ENCODE peak calls at places on chromosomes 3 and 15, in four cellular contexts. N is HCT116, F is HepG2, J is SK-N-SH. W is an unnamed sample.

GRCh38 chr3:17619952-17620351 is 122.5 kb downstream of the TBC1D5 start:
- DNase-seq in N (no peak), F (peak), J (no peak), W (no peak)

GRCh38 chr15:45091161-45091560 is 22.8 kb downstream of the DUOX2 start:
- DNase-seq in N (no peak), F (peak), J (no peak), W (peak)

GRCh38 chr3:66482005-66482404 is 18.8 kb downstream of the LRIG1 start:
- DNase-seq in N (no peak), F (no peak), J (peak), W (no peak)

GRCh38 chr3:59803269-59803668 is 753.4 kb upstream of the CFAP20DC start:
- DNase-seq in N (no peak), F (no peak), J (no peak), W (no peak)

GRCh38 chr3:87468235-87468634 is 191.9 kb upstream of the POU1F1 start:
- DNase-seq in N (no peak), F (no peak), J (no peak), W (no peak)

GRCh38 chr3:46353639-46354410 is at the start of gene CCR2:
- DNase-seq in N (no peak), F (no peak), J (no peak), W (no peak)

GRCh38 chr15:87547470-87548181 is 708.9 kb downstream of the NTRK3 start:
- DNase-seq in N (no peak), F (no peak), J (no peak), W (no peak)

GRCh38 chr3:71926242-71926560 is 141.3 kb upstream of the PROK2 start:
- DNase-seq in N (peak), F (peak), J (peak), W (peak)

GRCh38 chr3:59247402-59247841 is 197.6 kb upstream of the CFAP20DC start:
- DNase-seq in N (no peak), F (no peak), J (no peak), W (no peak)

GRCh38 chr15:43346305-43346704 is 15.9 kb upstream of the LCMT2 start:
- DNase-seq in N (no peak), F (no peak), J (no peak), W (no peak)

GRCh38 chr15:70495988-70496387 is 267.4 kb downstream of the UACA start:
- DNase-seq in N (no peak), F (no peak), J (no peak), W (no peak)

GRCh38 chr15:100112061-100112420 is 229.7 kb downstream of the ADAMTS17 start:
- DNase-seq in N (no peak), F (no peak), J (no peak), W (no peak)

GRCh38 chr15:32657198-32657886 is 15.8 kb downstream of the SCG5 start:
- DNase-seq in N (no peak), F (no peak), J (no peak), W (no peak)

GRCh38 chr3:100706365-100706764 is 2.9 kb upstream of the TFG start:
- DNase-seq in N (no peak), F (no peak), J (no peak), W (no peak)

GRCh38 chr15:76993114-76993715 is 1.7 kb upstream of the PSTPIP1 start:
- DNase-seq in N (no peak), F (no peak), J (no peak), W (no peak)

GRCh38 chr3:10449436-10449835 is 56.0 kb downstream of the ATP2B2 start:
- DNase-seq in N (no peak), F (no peak), J (no peak), W (no peak)

GRCh38 chr3:102576651-102577050 is 141.8 kb downstream of the ZPLD1 start:
- DNase-seq in N (no peak), F (no peak), J (no peak), W (no peak)

GRCh38 chr15:100759698-100760356 is 119.8 kb upstream of the ALDH1A3 start:
- DNase-seq in N (peak), F (peak), J (peak), W (no peak)

GRCh38 chr3:54960736-54961135 is 32.9 kb upstream of the LRTM1 start:
- DNase-seq in N (no peak), F (no peak), J (no peak), W (no peak)

GRCh38 chr15:73872370-73872769 is 994 bp upstream of the TBC1D21 start:
- DNase-seq in N (no peak), F (no peak), J (no peak), W (no peak)

GRCh38 chr3:141418751-141419150 is 50.4 kb downstream of the ZBTB38 start:
- DNase-seq in N (no peak), F (no peak), J (no peak), W (no peak)

GRCh38 chr15:66043264-66043663 is 174.0 kb downstream of the RAB11A start:
- DNase-seq in N (no peak), F (peak), J (no peak), W (no peak)

GRCh38 chr3:48591886-48592518 is 3.1 kb downstream of the COL7A1 start:
- DNase-seq in N (no peak), F (no peak), J (no peak), W (no peak)

DNA sequence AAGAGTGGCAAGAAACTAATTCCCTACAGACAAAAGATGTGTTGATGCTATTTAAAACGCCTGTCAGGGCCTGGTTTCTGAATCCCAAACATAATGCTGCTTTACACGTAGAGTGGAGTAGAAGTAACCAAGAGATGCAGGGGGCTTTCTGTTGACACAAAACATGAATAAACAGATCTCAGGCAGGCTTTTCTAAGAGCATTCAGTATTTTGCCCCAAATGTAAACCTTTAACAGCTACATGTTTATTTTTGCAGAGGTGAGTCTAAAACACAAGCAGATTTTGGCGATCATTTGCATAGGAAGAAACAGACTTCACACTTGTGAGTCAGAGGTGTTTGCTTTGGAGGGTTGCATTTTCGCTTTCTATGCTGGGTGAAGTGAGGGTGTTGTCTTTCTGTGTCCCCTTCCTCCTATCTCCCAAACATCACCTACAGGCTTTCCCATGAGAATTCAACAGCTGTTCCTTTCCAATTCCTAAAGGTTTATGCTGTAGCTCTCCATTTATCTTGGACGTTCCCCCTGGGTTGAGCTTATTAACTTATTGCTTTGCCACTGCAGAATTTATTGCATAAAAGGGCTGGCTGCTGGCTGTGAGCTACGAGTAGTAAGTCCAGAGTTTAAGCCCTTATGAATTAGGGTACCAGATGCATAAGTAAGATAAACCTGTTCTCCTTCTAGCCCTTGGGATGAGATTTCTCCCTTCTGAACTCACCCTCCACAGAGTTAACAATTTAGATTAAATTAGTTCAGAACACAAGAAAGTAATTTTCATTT is 156.7 kb downstream of the DIPK2A start:
- DNase-seq in N (no peak), F (no peak), J (no peak), W (no peak)
- TF ChIP-seq ELF1 in N (no peak), F (no peak), J (no peak), W (no peak)

GRCh38 chr3:195803309-195803908 is 8.3 kb downstream of the MUC4 start:
- DNase-seq in N (no peak), F (no peak), J (no peak), W (no peak)
- TF ChIP-seq ELF1 in N (no peak), F (no peak), J (no peak), W (no peak)

GRCh38 chr15:80878867-80879250 is 99.7 kb downstream of the CEMIP start:
- DNase-seq in N (no peak), F (no peak), J (no peak), W (no peak)

GRCh38 chr15:80878242-80878866 is 99.2 kb downstream of the CEMIP start:
- DNase-seq in N (no peak), F (no peak), J (no peak), W (no peak)

GRCh38 chr15:80876034-80876433 is 96.9 kb downstream of the CEMIP start:
- DNase-seq in N (no peak), F (no peak), J (no peak), W (no peak)

GRCh38 chr15:80873568-80873967 is 94.4 kb downstream of the CEMIP start:
- DNase-seq in N (no peak), F (no peak), J (no peak), W (no peak)

DNA sequence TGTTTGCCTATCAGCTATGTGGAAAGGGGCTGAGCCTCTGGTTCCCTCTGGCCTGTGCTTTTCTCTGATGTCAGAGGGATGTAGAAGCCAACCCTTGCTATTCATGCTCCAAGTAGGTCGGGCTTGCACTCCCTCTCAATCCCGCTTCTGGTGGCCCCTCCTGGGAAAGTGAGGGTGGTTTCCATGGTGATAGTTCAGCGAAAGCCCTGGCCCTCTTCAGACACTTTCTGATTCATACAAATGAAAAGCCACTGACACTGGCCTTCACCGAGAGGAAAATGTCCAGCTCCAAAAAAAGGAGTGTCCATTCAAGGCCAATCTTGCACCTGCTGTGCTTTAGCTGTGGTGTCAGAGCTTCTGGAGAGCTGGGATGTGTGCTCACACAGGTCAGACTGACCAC is 96.4 kb downstream of the CEMIP start:
- DNase-seq in N (no peak), F (no peak), J (no peak), W (no peak)
- TF ChIP-seq ELF1 in N (no peak), F (no peak), J (no peak), W (no peak)

DNA sequence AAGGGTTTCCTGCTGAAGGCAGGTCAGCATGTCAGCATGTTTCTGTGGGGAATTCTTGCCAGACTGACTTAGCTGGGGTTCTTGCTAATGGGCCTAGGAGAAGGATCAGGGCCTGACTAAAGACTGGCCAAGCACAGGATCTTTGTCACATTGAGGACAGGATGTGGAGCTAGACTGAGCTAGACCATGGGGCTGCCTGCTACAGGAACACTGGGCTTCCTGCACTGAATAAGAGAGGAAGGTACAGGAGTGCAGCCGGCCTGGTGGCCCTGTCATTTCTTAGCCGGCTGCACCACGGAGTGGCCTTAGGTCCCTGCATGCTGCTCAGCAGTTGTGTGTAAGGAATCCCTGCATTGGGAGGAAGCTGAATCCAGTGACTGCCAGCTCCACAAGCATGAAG is 68.2 kb downstream of the GABRG3 start:
- DNase-seq in N (no peak), F (no peak), J (no peak), W (no peak)
- TF ChIP-seq ELF1 in N (no peak), F (no peak), J (no peak), W (no peak)

GRCh38 chr15:28098766-28099554 is at the start of gene OCA2:
- DNase-seq in N (no peak), F (peak), J (peak), W (peak)
- TF ChIP-seq ELF1 in N (no peak), F (no peak), J (no peak), W (no peak)

GRCh38 chr15:62756326-62756994 is 286.1 kb upstream of the TPM1 start:
- DNase-seq in N (no peak), F (peak), J (no peak), W (no peak)
- TF ChIP-seq ELF1 in N (no peak), F (no peak), J (no peak), W (no peak)